ENCODE peak calls at places on chromosome 5, in six cellular contexts. I is HepG2, F is GM12878, O is H1, U is HCT116, D is K562. S is an unnamed sample.

GRCh38 chr5:4514067-4514648 is 626.0 kb upstream of the ADAMTS16 start:
- DNase-seq in I (no peak), D (no peak), U (no peak), O (no peak), F (no peak), S (no peak)

GRCh38 chr5:141663506-141663905 is 12.3 kb upstream of the FCHSD1 start:
- DNase-seq in O (no peak), I (no peak), F (no peak), U (no peak), D (no peak), S (no peak)

GRCh38 chr5:16265141-16265540 is 85.5 kb upstream of the MARCHF11 start:
- DNase-seq in O (no peak), I (no peak), F (no peak), D (no peak), U (no peak), S (no peak)

GRCh38 chr5:112070022-112070421 is 313.0 kb upstream of the NREP start:
- DNase-seq in U (no peak), I (no peak), D (no peak), O (no peak), F (no peak), S (no peak)

GRCh38 chr5:84403773-84404172 is 19.1 kb upstream of the EDIL3 start:
- DNase-seq in U (peak; percentile 35), O (no peak), D (no peak), I (no peak), F (no peak), S (no peak)

GRCh38 chr5:37836173-37837100 is 3.4 kb downstream of the GDNF start:
- DNase-seq in F (no peak), I (no peak), U (no peak), O (peak; percentile 77), D (no peak), S (no peak)

GRCh38 chr5:56172225-56172624 is 60.9 kb downstream of the ANKRD55 start:
- DNase-seq in F (no peak), I (no peak), U (no peak), O (no peak), D (no peak), S (no peak)

GRCh38 chr5:43555895-43556606 is 826 bp downstream of the PAIP1 start:
- DNase-seq in D (peak; percentile 72), U (peak; percentile 6), I (peak; percentile 29), F (no peak), O (peak; percentile 82), S (no peak)

GRCh38 chr5:15285901-15286583 is 213.9 kb upstream of the FBXL7 start:
- DNase-seq in I (no peak), U (no peak), O (no peak), F (no peak), D (no peak), S (no peak)

GRCh38 chr5:67289763-67290521 is 93.3 kb upstream of the CD180 start:
- DNase-seq in U (no peak), F (no peak), I (no peak), D (no peak), O (no peak), S (no peak)

GRCh38 chr5:39092581-39093350 is 18.6 kb upstream of the RICTOR start:
- DNase-seq in U (peak; percentile 41), D (no peak), O (no peak), I (no peak), F (no peak), S (no peak)

GRCh38 chr5:1133510-1134255 is 21.8 kb upstream of the SLC12A7 start:
- DNase-seq in I (no peak), F (no peak), D (no peak), O (no peak), U (no peak), S (no peak)

GRCh38 chr5:81401266-81401665 is 7.3 kb upstream of the ACOT12 start:
- DNase-seq in D (no peak), I (no peak), O (no peak), U (no peak), F (no peak), S (no peak)

DNA sequence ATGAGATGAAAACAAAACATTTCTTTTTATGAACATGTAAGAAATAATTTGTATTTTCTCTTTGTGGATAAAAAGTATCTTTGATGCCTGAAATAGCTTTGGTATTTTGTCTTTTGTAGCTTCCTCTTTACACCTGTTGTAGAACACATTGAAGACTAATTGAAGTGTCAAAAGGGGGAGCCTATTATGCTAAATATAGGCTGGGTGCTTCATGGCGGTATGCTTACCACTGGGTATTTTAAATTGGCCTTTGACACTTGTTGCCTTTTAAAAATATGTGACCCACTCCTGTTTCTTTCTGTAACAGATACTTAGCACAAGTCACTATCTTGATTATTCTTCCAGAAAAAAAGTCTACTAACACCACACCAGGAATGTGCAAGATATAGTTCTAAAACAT is 226.4 kb downstream of the KIAA0825 start:
- DNase-seq in U (no peak), D (no peak), F (no peak), O (no peak), I (no peak), S (no peak)
- TF ChIP-seq YY1 in U (no peak), D (no peak), F (no peak), O (no peak), I (no peak), S (no peak)

GRCh38 chr5:30401479-30402058 is 791.9 kb upstream of the CDH6 start:
- DNase-seq in F (no peak), O (peak; percentile 57), U (no peak), D (peak; percentile 18), I (peak; percentile 53), S (peak; percentile 20)
- TF ChIP-seq ZNF274 in F (no peak), O (no peak), U (no peak), D (no peak), I (no peak), S (no peak)

DNA sequence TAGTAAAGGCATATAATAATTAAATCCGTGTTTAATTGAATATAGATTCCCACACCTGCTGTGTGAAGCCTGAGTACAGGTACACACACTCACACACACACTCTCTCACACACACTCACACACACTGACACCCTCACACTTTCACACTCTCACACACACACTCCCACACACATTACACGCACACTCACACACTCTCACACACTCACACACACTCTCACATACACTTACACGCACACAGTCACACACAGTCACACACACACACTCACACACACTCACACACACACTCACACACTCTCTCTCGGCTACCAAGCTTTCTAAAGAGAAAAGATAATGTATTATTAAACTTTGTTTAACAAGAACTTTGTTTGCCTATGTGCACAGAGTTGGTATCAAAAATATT is 195.1 kb upstream of the CTNND2 start:
- DNase-seq in U (no peak), I (no peak), O (no peak), D (no peak), F (no peak), S (no peak)
- TF ChIP-seq YY1 in U (no peak), I (no peak), O (no peak), D (no peak), F (no peak), S (no peak)

DNA sequence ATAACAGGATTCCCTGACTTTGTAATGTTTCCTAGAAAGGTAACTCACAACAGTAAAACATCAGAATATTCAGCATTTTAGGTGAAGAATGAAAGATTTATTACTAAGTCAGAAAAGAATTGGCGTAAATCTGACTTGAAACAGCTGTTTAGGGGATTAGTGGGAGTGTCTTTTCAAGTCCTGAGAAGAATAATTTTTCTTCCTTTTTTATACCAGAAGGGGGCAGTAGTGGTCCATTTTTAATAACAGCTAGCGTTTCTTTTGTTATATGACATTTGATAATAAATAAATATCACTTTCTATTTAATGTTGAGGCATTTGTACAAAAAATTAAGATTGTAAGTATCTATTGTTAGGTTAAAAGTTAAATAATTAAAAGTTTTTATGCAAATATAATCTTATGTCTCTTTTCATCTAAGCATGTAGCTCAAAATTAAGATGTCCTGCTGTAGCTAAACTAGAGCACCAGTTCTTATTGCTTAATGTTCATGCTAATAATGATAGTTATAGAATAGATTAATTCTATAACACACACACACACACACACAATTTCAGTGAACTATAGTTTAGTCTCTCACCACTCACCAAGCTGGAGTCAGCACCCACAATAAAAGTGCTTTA is 258.7 kb upstream of the ARRDC3 start:
- DNase-seq in O (no peak), D (peak; percentile 45), I (peak; percentile 31), U (peak; percentile 34), F (no peak), S (no peak)
- TF ChIP-seq ZNF274 in O (no peak), D (no peak), I (no peak), U (no peak), F (no peak), S (no peak)